ENCODE peak calls at places on chromosomes 4 and X, in seven cellular contexts. N, H, W, F, S, R and P are unnamed samples.

GRCh38 chr4:32884198-32884597 is 2164.0 kb downstream of the PCDH7 start:
- DNase-seq in H (no peak), R (no peak), F (no peak), N (no peak), W (no peak), S (no peak), P (no peak)

GRCh38 chrX:76407795-76408194 is 19.7 kb upstream of the MAGEE1 start:
- DNase-seq in R (no peak), W (no peak), S (no peak), N (no peak), F (no peak), H (no peak), P (no peak)

GRCh38 chr4:154329268-154329858 is 162.2 kb downstream of the DCHS2 start:
- DNase-seq in H (no peak), F (no peak), N (peak; percentile 44), W (no peak), R (peak; percentile 56), S (no peak), P (no peak)

GRCh38 chrX:13732246-13733067 is 2.0 kb downstream of the TRAPPC2 start:
- DNase-seq in R (no peak), H (no peak), S (no peak), F (peak; percentile 23), N (peak; percentile 57), W (no peak), P (no peak)

GRCh38 chr4:139822391-139822790 is 156.8 kb downstream of the MGST2 start:
- DNase-seq in W (no peak), R (no peak), S (no peak), N (no peak), H (no peak), F (no peak), P (no peak)

GRCh38 chr4:162126754-162127153 is 37.0 kb downstream of the FSTL5 start:
- DNase-seq in N (no peak), R (no peak), S (no peak), H (no peak), F (no peak), W (no peak), P (no peak)

GRCh38 chrX:868248-868647 is 237.7 kb downstream of the SHOX start:
- DNase-seq in W (no peak), R (peak; percentile 39), S (no peak), H (no peak), N (no peak), F (no peak), P (no peak)

GRCh38 chrX:37488323-37488722 is 83.1 kb upstream of the LANCL3 start:
- DNase-seq in S (no peak), F (no peak), W (no peak), N (no peak), H (no peak), R (no peak), P (no peak)

GRCh38 chrX:65035451-65035779 is 59.2 kb upstream of the ZC4H2 start:
- DNase-seq in N (no peak), F (peak; percentile 18), S (peak; percentile 15), H (peak; percentile 60), W (peak; percentile 3), R (peak; percentile 76), P (peak; percentile 41)

GRCh38 chr4:66572949-66573348 is 902.7 kb upstream of the EPHA5 start:
- DNase-seq in S (no peak), N (no peak), W (no peak), H (no peak), F (no peak), R (no peak), P (no peak)

GRCh38 chr4:2503809-2504208 is 32.6 kb upstream of the FAM193A start:
- DNase-seq in R (no peak), N (no peak), H (no peak), S (no peak), W (no peak), F (no peak), P (no peak)

GRCh38 chr4:7366180-7366957 is 68.4 kb downstream of the PSAPL1 start:
- DNase-seq in W (no peak), F (no peak), N (no peak), R (no peak), S (no peak), H (no peak), P (peak; percentile 55)

GRCh38 chr4:73446336-73446938 is 10.4 kb downstream of the AFP start:
- DNase-seq in H (no peak), W (no peak), N (peak; percentile 78), R (no peak), F (peak; percentile 60), S (no peak), P (no peak)

GRCh38 chrX:17706676-17707075 is 30.6 kb upstream of the SCML1 start:
- DNase-seq in H (no peak), N (no peak), S (no peak), F (no peak), R (no peak), W (no peak), P (no peak)

GRCh38 chr4:70518716-70519115 is 347 bp downstream of the AMTN start:
- DNase-seq in F (no peak), R (no peak), H (no peak), W (no peak), S (no peak), N (no peak), P (no peak)

GRCh38 chrX:17377047-17377692 is 2.2 kb downstream of the NHS start:
- DNase-seq in N (no peak), R (peak; percentile 68), F (peak; percentile 3), H (peak; percentile 81), W (no peak), S (peak; percentile 17), P (peak; percentile 32)

GRCh38 chr4:120773641-120774040 is 148.9 kb downstream of the PRDM5 start:
- DNase-seq in S (no peak), W (no peak), H (no peak), F (no peak), R (no peak), N (peak; percentile 67), P (no peak)

GRCh38 chrX:15497865-15498264 is 2.7 kb upstream of the BMX start:
- DNase-seq in W (peak; percentile 39), R (peak; percentile 94), S (peak; percentile 16), F (peak; percentile 38), H (no peak), N (peak; percentile 54), P (no peak)

GRCh38 chrX:46209768-46210167 is 335.5 kb downstream of the ZNF674 start:
- DNase-seq in R (no peak), S (no peak), F (no peak), N (no peak), H (no peak), W (no peak), P (no peak)

GRCh38 chr4:180596888-180597483 is 1646.2 kb upstream of the TENM3 start:
- DNase-seq in R (no peak), W (no peak), S (no peak), F (no peak), H (no peak), N (no peak), P (no peak)

GRCh38 chrX:97057349-97057909 is 173.7 kb downstream of the RPA4 start:
- DNase-seq in S (no peak), H (no peak), R (no peak), F (peak; percentile 1), N (no peak), W (no peak), P (no peak)

DNA sequence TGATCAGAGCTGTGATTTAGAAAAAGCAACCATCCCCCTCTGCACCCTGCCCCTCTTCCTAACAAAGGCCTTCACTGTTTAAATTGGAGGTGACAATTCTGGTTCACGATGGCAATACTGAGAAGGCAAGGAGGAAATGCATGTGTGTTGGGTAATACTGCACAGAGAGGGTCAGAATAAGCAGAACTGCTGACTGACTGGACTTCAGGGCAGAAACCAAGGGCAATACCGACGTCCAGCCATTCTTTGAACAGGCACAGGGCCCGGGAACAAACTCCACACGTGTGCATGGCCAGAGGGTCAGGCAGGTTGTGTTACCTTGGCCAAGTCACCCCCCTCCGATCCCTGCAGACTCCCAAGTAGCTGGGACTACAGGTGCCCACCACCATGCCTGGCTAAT is 6.0 kb downstream of the ACSL1 start:
- DNase-seq in S (no peak), N (no peak), H (peak; percentile 64), F (no peak), R (no peak), W (no peak), P (no peak)
- H3K4me1 ChIP-seq in S (peaks cover 94% of the 10 kb centered on the region), N (peaks cover 85% of the 10 kb centered on the region), H (peaks cover 24% of the 10 kb centered on the region), F (peaks cover 33% of the 10 kb centered on the region), R (peaks cover 18% of the 10 kb centered on the region), W (peaks cover 99% of the 10 kb centered on the region), P (peaks cover 90% of the 10 kb centered on the region)

DNA sequence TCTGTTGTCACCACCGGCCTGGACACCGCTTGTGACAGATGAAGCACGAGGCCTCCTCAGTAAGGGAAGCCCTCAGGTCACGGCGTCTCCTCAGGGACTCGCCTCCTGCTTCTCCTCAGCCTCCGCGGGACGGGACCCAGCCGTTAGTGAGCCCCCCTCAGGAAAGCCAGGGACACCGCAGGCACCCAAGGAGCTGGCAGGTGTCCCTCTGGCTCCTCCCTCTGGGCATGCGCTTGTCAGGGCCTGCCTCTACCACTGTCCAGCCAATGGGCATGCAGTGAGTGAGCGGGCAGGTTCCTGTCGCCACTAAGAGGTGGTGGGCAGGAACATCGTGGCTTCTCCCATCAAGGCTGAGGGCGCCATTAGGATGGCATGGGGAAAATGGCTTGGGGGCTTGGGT is 23.5 kb upstream of the CT55 start:
- DNase-seq in H (no peak), N (no peak), W (no peak), R (peak; percentile 72), F (no peak), S (no peak), P (no peak)
- TF ChIP-seq CTCF in H (no peak), N (no peak), W (no peak), R (no peak), F (no peak), S (no peak), P (no peak)

GRCh38 chr4:27017623-27018022 is 157.0 kb downstream of the STIM2 start:
- DNase-seq in S (no peak), N (no peak), R (no peak), F (no peak), W (no peak), H (no peak), P (no peak)
- H3K36me3 ChIP-seq in S (peaks cover 36% of the 10 kb centered on the region), N (peaks cover 98% of the 10 kb centered on the region), R (no peaks in the 10 kb centered on the region), F (no peaks in the 10 kb centered on the region), W (peaks cover 51% of the 10 kb centered on the region), H (peaks cover 26% of the 10 kb centered on the region), P (no peaks in the 10 kb centered on the region)

GRCh38 chrX:20438871-20439526 is 172.3 kb upstream of the RPS6KA3 start:
- DNase-seq in F (no peak), S (no peak), N (no peak), W (no peak), H (no peak), R (no peak), P (no peak)
- H3K4me1 ChIP-seq in F (no peaks in the 10 kb centered on the region), S (no peaks in the 10 kb centered on the region), N (no peaks in the 10 kb centered on the region), W (peaks cover 6% of the 10 kb centered on the region), H (no peaks in the 10 kb centered on the region), R (no peaks in the 10 kb centered on the region), P (peaks cover 5% of the 10 kb centered on the region)